ENCODE peak calls at places on chromosome 1, in eight cellular contexts. Y, Q, R, B, N, W, O and I are unnamed samples.

GRCh38 chr1:89953072-89953626 is 41.8 kb upstream of the ZNF326 start:
- DNase-seq in B (peak; percentile 89), O (peak; percentile 28), Q (no peak), W (peak; percentile 16), N (peak; percentile 68), R (peak; percentile 95), Y (no peak), I (peak; percentile 53)

GRCh38 chr1:85344256-85344694 is 67.8 kb upstream of the BCL10 start:
- DNase-seq in Q (peak; percentile 54), B (peak; percentile 55), R (peak; percentile 74), W (no peak), Y (no peak), O (no peak), N (peak; percentile 34), I (no peak)

GRCh38 chr1:31723828-31724359 is 20.1 kb upstream of the COL16A1 start:
- DNase-seq in N (peak; percentile 45), W (peak; percentile 35), R (peak; percentile 75), O (peak; percentile 67), B (peak; percentile 75), Y (no peak), Q (peak; percentile 72), I (peak; percentile 55)

GRCh38 chr1:53326598-53327182 is 1.2 kb downstream of the LRP8 start:
- DNase-seq in O (no peak), Y (no peak), N (no peak), W (no peak), B (peak; percentile 68), Q (peak; percentile 54), R (no peak), I (peak; percentile 38)

GRCh38 chr1:37410815-37411214 is 63.6 kb upstream of the ZC3H12A start:
- DNase-seq in O (peak; percentile 24), Y (no peak), W (no peak), Q (no peak), N (no peak), R (peak; percentile 6), B (peak; percentile 24), I (peak; percentile 8)

GRCh38 chr1:33424205-33424604 is 6.7 kb downstream of the PHC2 start:
- DNase-seq in Q (no peak), R (peak; percentile 73), N (no peak), Y (no peak), B (no peak), W (no peak), O (no peak), I (no peak)

GRCh38 chr1:32716312-32717126 is 13.9 kb upstream of the SYNC start:
- DNase-seq in O (peak; percentile 94), Y (no peak), R (no peak), N (peak; percentile 62), B (peak; percentile 91), Q (peak; percentile 96), W (peak; percentile 53), I (no peak)

GRCh38 chr1:3272321-3273045 is 182.0 kb upstream of the ARHGEF16 start:
- DNase-seq in W (no peak), Y (no peak), N (no peak), R (no peak), Q (no peak), O (no peak), B (no peak), I (no peak)

GRCh38 chr1:246769306-246769705 is 45.1 kb downstream of the SCCPDH start:
- DNase-seq in Q (no peak), W (no peak), R (peak; percentile 79), Y (no peak), B (no peak), N (no peak), O (peak; percentile 22), I (no peak)

GRCh38 chr1:56626546-56626945 is 18.6 kb upstream of the PRKAA2 start:
- DNase-seq in Q (no peak), R (peak; percentile 61), W (no peak), B (no peak), O (no peak), N (no peak), Y (no peak), I (no peak)

GRCh38 chr1:13628711-13629110 is 45.1 kb downstream of the PDPN start:
- DNase-seq in N (no peak), B (no peak), Y (no peak), Q (no peak), W (no peak), R (peak; percentile 30), O (no peak), I (no peak)

GRCh38 chr1:65079941-65080340 is 68.1 kb upstream of the AK4 start:
- DNase-seq in Q (no peak), R (peak; percentile 31), W (no peak), O (no peak), Y (no peak), B (no peak), N (no peak), I (peak; percentile 57)

GRCh38 chr1:62321438-62321837 is 2.2 kb upstream of the KANK4 start:
- DNase-seq in W (no peak), Q (no peak), N (no peak), B (no peak), Y (no peak), O (no peak), R (peak; percentile 89), I (no peak)

GRCh38 chr1:92927870-92928269 is 33.4 kb downstream of the DIPK1A start:
- DNase-seq in Y (no peak), R (no peak), Q (no peak), B (peak; percentile 24), O (no peak), N (no peak), W (no peak), I (peak; percentile 54)